ENCODE peak calls at places on chromosomes 13 and 19, in five cellular contexts. O is WERI-Rb-1, H is neural crest cell, G is hepatocyte, L is cardiac muscle cell. Y is an unnamed sample.

GRCh38 chr13:44311011-44311481 is 62.6 kb upstream of the SERP2 start:
- DNase-seq in O (no peak), H (no peak), G (no peak), L (peak), Y (no peak)

GRCh38 chr13:35744566-35745203 is 268.2 kb upstream of the MAB21L1 start:
- DNase-seq in O (peak), H (no peak), G (no peak), L (peak), Y (no peak)

GRCh38 chr19:38834104-38834490 is 2.5 kb upstream of the ECH1 start:
- DNase-seq in O (no peak), H (no peak), G (no peak), L (no peak), Y (no peak)

GRCh38 chr19:3520166-3521103 is 14.3 kb downstream of the FZR1 start:
- DNase-seq in O (no peak), H (no peak), G (peak), L (no peak), Y (no peak)

GRCh38 chr19:31354316-31354715 is 5.1 kb upstream of the TSHZ3 start:
- DNase-seq in O (no peak), H (no peak), G (no peak), L (no peak), Y (no peak)

GRCh38 chr19:2149980-2150793 is 1.2 kb downstream of the AP3D1 start:
- DNase-seq in O (no peak), H (no peak), G (no peak), L (peak), Y (peak)

GRCh38 chr13:97844151-97844550 is 109.3 kb upstream of the IPO5 start:
- DNase-seq in O (no peak), H (no peak), G (no peak), L (no peak), Y (no peak)

GRCh38 chr13:38418286-38418685 is 68.6 kb downstream of the UFM1 start:
- DNase-seq in O (no peak), H (no peak), G (no peak), L (no peak), Y (no peak)

GRCh38 chr19:55486043-55486970 is 1.3 kb downstream of the NAT14 start:
- DNase-seq in O (no peak), H (no peak), G (no peak), L (no peak), Y (no peak)

GRCh38 chr13:109198585-109198984 is 569.2 kb downstream of the MYO16 start:
- DNase-seq in O (no peak), H (no peak), G (no peak), L (no peak), Y (no peak)

GRCh38 chr19:49873149-49873521 is 4.0 kb downstream of the AKT1S1 start:
- DNase-seq in O (no peak), H (no peak), G (no peak), L (no peak), Y (no peak)

GRCh38 chr13:111505175-111505777 is 184.8 kb downstream of the TEX29 start:
- DNase-seq in O (peak), H (peak), G (no peak), L (no peak), Y (no peak)

GRCh38 chr19:19224852-19225494 is 13.2 kb downstream of the NCAN start:
- DNase-seq in O (peak), H (peak), G (peak), L (peak), Y (peak)

GRCh38 chr19:17148130-17148529 is 67.0 kb upstream of the USE1 start:
- DNase-seq in O (no peak), H (no peak), G (no peak), L (no peak), Y (no peak)

GRCh38 chr13:100789968-100790367 is 115.4 kb upstream of the TMTC4 start:
- DNase-seq in O (no peak), H (no peak), G (no peak), L (no peak), Y (peak)

GRCh38 chr19:12783226-12783848 is 7.9 kb upstream of the JUNB start:
- DNase-seq in O (no peak), H (no peak), G (no peak), L (no peak), Y (peak)

GRCh38 chr13:24692541-24692940 is 12.3 kb downstream of the ATP12A start:
- DNase-seq in O (no peak), H (no peak), G (peak), L (peak), Y (no peak)

GRCh38 chr19:9673912-9674668 is 810 bp downstream of the ZNF562 start:
- DNase-seq in O (no peak), H (no peak), G (no peak), L (no peak), Y (no peak)

GRCh38 chr13:60572003-60572792 is 175.2 kb downstream of the TDRD3 start:
- DNase-seq in O (no peak), H (no peak), G (peak), L (peak), Y (no peak)

GRCh38 chr19:7658219-7658686 is 10.6 kb upstream of the RETN start:
- DNase-seq in O (no peak), H (no peak), G (no peak), L (no peak), Y (peak)

GRCh38 chr19:19539738-19540703 is 2.0 kb downstream of the CILP2 start:
- DNase-seq in O (peak), H (no peak), G (peak), L (peak), Y (peak)

GRCh38 chr19:47419037-47419783 is at the start of gene MEIS3:
- DNase-seq in O (peak), H (no peak), G (no peak), L (no peak), Y (no peak)
- TF ChIP-seq CTCF in O (no peak), H (no peak), G (no peak), L (no peak), Y (no peak)

GRCh38 chr13:67224148-67224846 is 5.8 kb downstream of the PCDH9 start:
- DNase-seq in O (peak), H (peak), G (peak), L (peak), Y (no peak)
- TF ChIP-seq CTCF in O (peak), H (peak), G (peak), L (peak), Y (peak)

GRCh38 chr13:89695343-89696257 is 1651.9 kb upstream of the MIR17HG start:
- DNase-seq in O (peak), H (peak), G (peak), L (peak), Y (peak)
- TF ChIP-seq CTCF in O (peak), H (peak), G (peak), L (peak), Y (peak)

GRCh38 chr13:31521466-31521865 is 217.9 kb upstream of the RXFP2 start:
- DNase-seq in O (no peak), H (no peak), G (no peak), L (peak), Y (no peak)
- TF ChIP-seq CTCF in O (no peak), H (no peak), G (no peak), L (no peak), Y (no peak)

DNA sequence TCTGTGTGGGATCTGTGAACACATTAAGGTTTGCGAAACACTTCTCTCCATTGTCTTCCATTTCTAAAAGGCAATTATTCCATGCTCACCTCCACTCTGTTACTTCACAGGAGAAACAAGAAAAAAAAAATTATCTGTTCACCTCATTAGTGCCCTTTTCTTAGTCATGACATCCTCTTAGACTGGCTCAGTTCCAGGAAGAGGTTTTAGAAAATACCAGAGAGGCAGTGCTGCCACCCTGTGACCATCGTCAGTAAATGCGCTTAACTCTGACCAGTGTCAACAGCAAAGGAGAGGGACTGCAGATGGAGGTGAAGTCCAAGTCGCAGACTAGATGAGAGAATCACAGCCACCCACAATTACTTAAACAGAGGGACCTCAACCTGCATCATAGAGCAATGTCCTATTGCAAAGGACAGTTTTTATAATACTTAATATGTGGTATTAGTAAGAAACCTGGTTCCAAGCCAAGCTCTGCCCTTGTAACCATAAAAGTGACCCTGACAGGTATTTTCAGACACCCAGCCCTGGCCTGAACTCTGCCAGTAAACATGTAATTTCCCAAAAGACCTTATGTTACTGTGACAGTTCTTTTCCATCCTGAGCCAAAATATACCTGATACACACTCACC is 19.4 kb downstream of the CEACAM21 start:
- DNase-seq in O (peak), H (peak), G (peak), L (peak), Y (peak)
- TF ChIP-seq CTCF in O (peak), H (peak), G (peak), L (peak), Y (peak)

DNA sequence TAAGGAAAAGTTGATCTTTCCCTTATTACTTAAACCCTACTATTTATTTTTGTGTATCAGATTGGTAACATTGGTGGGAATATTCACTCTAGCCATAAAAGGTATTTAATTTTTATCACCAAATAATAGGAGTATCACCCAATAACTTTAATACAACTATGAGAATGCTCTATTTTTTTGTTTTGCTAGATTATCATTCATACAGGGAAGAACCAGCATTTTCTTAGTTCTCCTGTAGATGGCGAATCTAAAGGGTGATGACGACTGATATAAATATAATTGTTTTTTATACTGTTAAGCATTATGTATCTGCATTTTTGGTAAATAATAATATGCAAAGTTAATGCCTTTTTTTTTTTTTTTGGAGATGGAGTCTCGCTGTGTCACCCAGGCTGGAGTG is 7.9 kb upstream of the FRY start:
- DNase-seq in O (no peak), H (no peak), G (no peak), L (peak), Y (no peak)
- TF ChIP-seq CTCF in O (no peak), H (peak), G (peak), L (peak), Y (no peak)

Y was measured in GM13976.